ENCODE peak calls at places on chromosomes 13 and 19, in ten cellular contexts. S is thoracic aorta, I is fibroblast of mammary gland, N is fibroblast of villous mesenchyme, R is mesothelial cell of epicardium, F is left ventricle myocardium inferior, E is tibial artery, M is upper lobe of left lung, O is activated B cell treated with CpG ODN at 0.5 μM for 24 hours, X is cardiac fibroblast. V is an unnamed sample.

GRCh38 chr19:45087531-45087930 is 5.4 kb upstream of the PPP1R37 start:
- DNase-seq in S (no peak), I (no peak), N (no peak), R (no peak), F (no peak), E (no peak), M (no peak), O (no peak), X (no peak), V (no peak)

GRCh38 chr13:75365724-75366173 is 116.2 kb downstream of the TBC1D4 start:
- DNase-seq in S (no peak), I (peak), N (no peak), R (no peak), F (no peak), E (no peak), M (no peak), O (no peak), X (peak), V (no peak)

GRCh38 chr13:70814684-70815083 is 706.4 kb upstream of the KLHL1 start:
- DNase-seq in S (no peak), I (no peak), N (no peak), R (no peak), F (no peak), E (no peak), M (no peak), O (no peak), X (no peak), V (no peak)

GRCh38 chr19:38375748-38376147 is 1.4 kb downstream of the PSMD8 start:
- DNase-seq in S (no peak), I (peak), N (peak), R (no peak), F (peak), E (no peak), M (no peak), O (no peak), X (peak), V (no peak)

GRCh38 chr19:20661150-20661819 is at the start of gene ZNF626:
- DNase-seq in S (peak), I (peak), N (peak), R (peak), F (peak), E (peak), M (peak), O (peak), X (peak), V (peak)

GRCh38 chr13:28820099-28821051 is at the start of gene MTUS2:
- DNase-seq in S (no peak), I (no peak), N (no peak), R (no peak), F (no peak), E (no peak), M (peak), O (no peak), X (no peak), V (no peak)

GRCh38 chr19:3770136-3771032 is 1.6 kb downstream of the RAX2 start:
- DNase-seq in S (no peak), I (no peak), N (no peak), R (no peak), F (no peak), E (no peak), M (peak), O (no peak), X (no peak), V (no peak)

GRCh38 chr13:51759240-51759639 is 44.7 kb downstream of the DHRS12 start:
- DNase-seq in S (no peak), I (peak), N (peak), R (no peak), F (no peak), E (no peak), M (no peak), O (no peak), X (no peak), V (no peak)

GRCh38 chr19:47228168-47228936 is 2.6 kb downstream of the BBC3 start:
- DNase-seq in S (no peak), I (no peak), N (peak), R (no peak), F (peak), E (peak), M (peak), O (peak), X (peak), V (no peak)

GRCh38 chr13:110509478-110509926 is 52.0 kb downstream of the RAB20 start:
- DNase-seq in S (no peak), I (no peak), N (no peak), R (no peak), F (no peak), E (no peak), M (no peak), O (no peak), X (no peak), V (no peak)

GRCh38 chr19:39588066-39588465 is 14.3 kb upstream of the LGALS13 start:
- DNase-seq in S (no peak), I (no peak), N (no peak), R (no peak), F (no peak), E (no peak), M (no peak), O (no peak), X (no peak), V (no peak)

GRCh38 chr13:37910790-37911189 is 41.2 kb upstream of the TRPC4 start:
- DNase-seq in S (no peak), I (no peak), N (no peak), R (no peak), F (no peak), E (no peak), M (no peak), O (no peak), X (no peak), V (no peak)

GRCh38 chr13:99919132-99919531 is 52.4 kb downstream of the ZIC5 start:
- DNase-seq in S (no peak), I (no peak), N (no peak), R (no peak), F (no peak), E (no peak), M (no peak), O (no peak), X (no peak), V (no peak)

GRCh38 chr13:59205501-59205900 is 958.2 kb downstream of the DIAPH3 start:
- DNase-seq in S (no peak), I (no peak), N (no peak), R (no peak), F (no peak), E (no peak), M (no peak), O (no peak), X (no peak), V (no peak)

GRCh38 chr13:111043575-111043982 is 71.5 kb upstream of the ARHGEF7 start:
- DNase-seq in S (no peak), I (peak), N (peak), R (no peak), F (peak), E (no peak), M (no peak), O (no peak), X (peak), V (no peak)

GRCh38 chr19:5934779-5935472 is 20.9 kb downstream of the CAPS start:
- DNase-seq in S (no peak), I (peak), N (peak), R (no peak), F (peak), E (no peak), M (no peak), O (no peak), X (peak), V (peak)

GRCh38 chr19:47398707-47399106 is 20.6 kb downstream of the MEIS3 start:
- DNase-seq in S (no peak), I (no peak), N (no peak), R (no peak), F (no peak), E (no peak), M (no peak), O (no peak), X (no peak), V (no peak)

GRCh38 chr19:29663861-29664752 is 1.2 kb upstream of the PLEKHF1 start:
- DNase-seq in S (no peak), I (no peak), N (peak), R (no peak), F (no peak), E (no peak), M (no peak), O (no peak), X (no peak), V (no peak)

GRCh38 chr19:42469311-42470239 is 26.8 kb upstream of the CXCL17 start:
- DNase-seq in S (no peak), I (peak), N (no peak), R (no peak), F (no peak), E (no peak), M (no peak), O (no peak), X (peak), V (no peak)

GRCh38 chr19:42467437-42467760 is 24.7 kb upstream of the CXCL17 start:
- DNase-seq in S (no peak), I (peak), N (peak), R (no peak), F (no peak), E (no peak), M (no peak), O (no peak), X (no peak), V (no peak)

GRCh38 chr19:42466521-42467436 is 24.0 kb upstream of the CXCL17 start:
- DNase-seq in S (no peak), I (no peak), N (peak), R (no peak), F (no peak), E (no peak), M (no peak), O (no peak), X (peak), V (no peak)

GRCh38 chr19:42468273-42468796 is 25.6 kb upstream of the CXCL17 start:
- DNase-seq in S (no peak), I (peak), N (peak), R (no peak), F (no peak), E (no peak), M (no peak), O (no peak), X (peak), V (peak)

DNA sequence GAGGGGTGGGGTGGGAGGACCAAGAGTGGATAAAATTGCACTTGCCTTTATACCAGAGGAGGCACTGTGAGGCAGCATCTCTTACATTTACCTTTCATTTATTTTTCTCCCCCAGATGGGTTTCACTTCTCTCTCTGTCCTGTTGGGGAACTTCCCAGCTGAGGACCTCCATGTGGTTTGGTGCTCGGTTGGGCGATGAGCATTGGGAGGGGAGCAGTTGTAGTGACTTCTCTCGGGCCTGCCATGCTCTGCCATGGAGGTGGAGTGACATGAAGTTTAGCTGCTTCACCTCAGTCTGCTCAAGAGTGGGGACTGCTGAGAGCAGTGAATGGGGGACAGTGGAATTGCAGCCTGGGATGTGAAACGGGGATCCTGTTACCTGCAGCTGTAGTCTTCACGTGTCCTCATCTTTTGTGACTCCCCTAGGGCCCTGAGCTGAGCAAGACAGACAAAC is 23.1 kb upstream of the CXCL17 start:
- DNase-seq in S (no peak), I (no peak), N (no peak), R (no peak), F (no peak), E (no peak), M (no peak), O (peak), X (no peak), V (no peak)
- TF ChIP-seq CTCF in S (no peak), I (no peak), N (no peak), R (no peak), F (no peak), E (no peak), M (no peak), O (no peak), X (no peak), V (no peak)

GRCh38 chr19:1376415-1376805 is 7.3 kb upstream of the NDUFS7 start:
- DNase-seq in S (no peak), I (no peak), N (no peak), R (no peak), F (no peak), E (no peak), M (no peak), O (no peak), X (no peak), V (no peak)

GRCh38 chr19:1377176-1377964 is 6.3 kb upstream of the NDUFS7 start:
- DNase-seq in S (no peak), I (no peak), N (no peak), R (no peak), F (no peak), E (no peak), M (no peak), O (no peak), X (no peak), V (no peak)

GRCh38 chr19:1377965-1378785 is 5.5 kb upstream of the NDUFS7 start:
- DNase-seq in S (no peak), I (no peak), N (no peak), R (no peak), F (no peak), E (no peak), M (peak), O (no peak), X (no peak), V (no peak)

GRCh38 chr19:1379961-1380489 is 3.7 kb upstream of the NDUFS7 start:
- DNase-seq in S (no peak), I (no peak), N (no peak), R (no peak), F (no peak), E (no peak), M (no peak), O (no peak), X (no peak), V (no peak)

GRCh38 chr19:1379126-1379905 is 4.4 kb upstream of the NDUFS7 start:
- DNase-seq in S (no peak), I (no peak), N (no peak), R (no peak), F (no peak), E (no peak), M (peak), O (no peak), X (no peak), V (no peak)
- TF ChIP-seq CTCF in S (no peak), I (no peak), N (no peak), R (no peak), F (no peak), E (no peak), M (no peak), O (no peak), X (no peak), V (no peak)

DNA sequence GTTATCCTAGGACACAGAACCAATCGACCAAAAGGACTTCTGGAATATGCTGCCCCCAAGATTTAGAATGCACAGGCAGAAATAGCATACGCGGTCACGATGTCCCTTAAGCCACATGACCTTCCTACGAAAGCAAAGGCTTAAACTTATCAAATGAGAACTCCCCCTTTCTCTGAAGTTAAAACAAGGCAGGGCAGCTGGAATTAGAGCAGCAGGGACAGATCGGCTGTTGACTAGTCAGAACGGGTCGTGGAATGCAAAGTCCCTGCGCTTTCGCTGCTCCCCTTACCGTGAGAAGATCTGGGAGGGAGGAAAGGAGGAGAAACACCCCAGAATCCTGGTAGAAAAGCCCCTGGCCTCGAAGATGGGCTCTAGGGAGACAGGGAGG is 799 bp upstream of the USPL1 start:
- DNase-seq in S (peak), I (peak), N (peak), R (no peak), F (peak), E (peak), M (no peak), O (no peak), X (peak), V (peak)
- TF ChIP-seq CTCF in S (no peak), I (no peak), N (no peak), R (no peak), F (no peak), E (no peak), M (no peak), O (no peak), X (no peak), V (no peak)

DNA sequence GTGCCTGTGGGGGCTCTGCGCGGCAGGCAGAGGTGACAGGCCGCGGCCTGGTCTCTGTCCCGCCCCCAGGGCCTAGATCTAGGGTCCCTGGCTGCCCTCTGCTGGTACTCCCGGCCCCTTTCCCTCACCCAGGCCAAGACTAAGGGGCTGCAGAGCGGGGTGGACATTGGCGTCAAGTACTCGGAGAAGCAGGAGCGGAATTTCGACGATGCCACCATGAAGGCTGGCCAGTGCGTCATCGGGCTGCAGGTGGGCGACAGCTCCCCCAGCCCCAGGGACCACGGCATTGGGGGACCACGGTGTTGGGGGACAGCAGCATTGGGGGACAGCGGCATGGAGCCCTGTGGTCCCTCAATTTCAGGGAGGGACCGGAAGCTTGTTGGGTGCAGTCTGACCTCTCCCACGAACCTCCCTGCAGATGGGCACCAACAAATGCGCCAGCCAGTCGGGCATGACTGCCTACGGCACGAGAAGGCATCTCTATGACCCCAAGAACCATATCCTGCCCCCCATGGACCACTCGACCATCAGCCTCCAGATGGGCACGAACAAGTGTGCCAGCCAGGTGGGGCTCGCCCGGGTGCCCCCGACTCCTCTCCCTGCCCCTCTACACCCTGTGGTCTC is 3.8 kb upstream of the ABCA7 start:
- DNase-seq in S (no peak), I (no peak), N (no peak), R (no peak), F (no peak), E (no peak), M (peak), O (no peak), X (no peak), V (no peak)
- TF ChIP-seq CTCF in S (no peak), I (no peak), N (peak), R (no peak), F (no peak), E (no peak), M (no peak), O (no peak), X (peak), V (no peak)

DNA sequence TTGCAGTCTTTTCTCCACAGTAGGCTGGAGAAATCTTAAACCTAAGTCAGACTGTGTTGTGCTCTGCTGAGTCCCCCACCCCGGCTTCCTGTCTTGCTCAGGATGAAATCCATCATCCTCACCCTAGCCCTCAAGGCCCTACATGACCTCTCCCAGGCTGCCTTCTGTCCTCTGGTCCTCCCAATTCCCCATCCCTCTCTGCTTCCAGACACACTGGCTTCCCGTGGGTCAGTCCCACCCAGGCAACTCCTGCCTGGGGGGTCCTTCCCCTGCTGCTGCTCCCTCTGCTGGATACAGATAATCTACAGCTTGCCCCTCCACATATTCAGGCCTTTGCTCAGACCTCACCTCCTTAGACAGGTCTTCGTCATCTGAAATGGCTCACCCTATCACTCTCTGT is 18.4 kb upstream of the CBY2 start:
- DNase-seq in S (no peak), I (no peak), N (no peak), R (no peak), F (no peak), E (no peak), M (no peak), O (no peak), X (no peak), V (no peak)
- TF ChIP-seq CTCF in S (no peak), I (no peak), N (peak), R (no peak), F (no peak), E (no peak), M (no peak), O (no peak), X (no peak), V (peak)

V was measured in AG09319.